ENCODE peak calls at places on chromosome 3, in six cellular contexts. B is WTC11, Q is HepG2, G is K562, Z is HCT116, P is GM12878. R is an unnamed sample.

GRCh38 chr3:12658593-12659058 is 5.3 kb downstream of the RAF1 start:
- DNase-seq in G (no peak), B (no peak), P (no peak), Z (no peak), Q (no peak), R (no peak)

GRCh38 chr3:180274536-180274935 is 237.8 kb upstream of the PEX5L start:
- DNase-seq in B (no peak), G (no peak), Q (no peak), Z (no peak), P (no peak), R (no peak)

GRCh38 chr3:160941885-160942494 is 163.2 kb downstream of the B3GALNT1 start:
- DNase-seq in Z (peak; percentile 58), B (peak; percentile 66), Q (peak; percentile 61), G (peak; percentile 28), P (peak; percentile 41), R (peak; percentile 83)

GRCh38 chr3:187994221-187995085 is 159.5 kb upstream of the LPP start:
- DNase-seq in G (no peak), Z (no peak), Q (no peak), P (no peak), B (no peak), R (no peak)

GRCh38 chr3:141109761-141110160 is 58.6 kb downstream of the SPSB4 start:
- DNase-seq in B (no peak), Q (no peak), P (no peak), Z (no peak), G (no peak), R (no peak)

GRCh38 chr3:43236008-43236407 is 50.3 kb upstream of the SNRK start:
- DNase-seq in Z (no peak), P (no peak), B (no peak), G (no peak), Q (no peak), R (no peak)

GRCh38 chr3:98596902-98597500 is 3.6 kb upstream of the CPOX start:
- DNase-seq in P (peak; percentile 39), G (peak; percentile 14), B (no peak), Z (peak; percentile 57), Q (peak; percentile 28), R (no peak)

GRCh38 chr3:127820871-127821853 is 1.2 kb downstream of the MGLL start:
- DNase-seq in Q (no peak), P (no peak), Z (no peak), B (no peak), G (peak; percentile 29), R (no peak)

GRCh38 chr3:67655364-67656121 is 1.1 kb upstream of the SUCLG2 start:
- DNase-seq in Z (no peak), G (no peak), Q (peak; percentile 20), B (no peak), P (peak; percentile 57), R (no peak)

GRCh38 chr3:149455366-149455765 is 19.1 kb upstream of the TM4SF4 start:
- DNase-seq in Q (no peak), Z (no peak), B (no peak), G (no peak), P (no peak), R (no peak)
- TF ChIP-seq ATF3 in Q (no peak), Z (no peak), B (no peak), G (no peak), P (no peak), R (no peak)

GRCh38 chr3:178263236-178263916 is 272.9 kb upstream of the KCNMB2 start:
- DNase-seq in Q (no peak), B (no peak), G (no peak), Z (no peak), P (no peak), R (no peak)

GRCh38 chr3:178257491-178257890 is 278.7 kb upstream of the KCNMB2 start:
- DNase-seq in B (no peak), P (no peak), G (no peak), Z (no peak), Q (no peak), R (no peak)

GRCh38 chr3:178258121-178258520 is 278.1 kb upstream of the KCNMB2 start:
- DNase-seq in Q (no peak), G (no peak), B (no peak), Z (no peak), P (no peak), R (no peak)

GRCh38 chr3:178260887-178261286 is 275.3 kb upstream of the KCNMB2 start:
- DNase-seq in G (peak; percentile 29), P (no peak), Z (no peak), B (no peak), Q (no peak), R (no peak)

GRCh38 chr3:178259703-178260102 is 276.5 kb upstream of the KCNMB2 start:
- DNase-seq in Q (no peak), B (no peak), P (no peak), G (no peak), Z (no peak), R (no peak)
- TF ChIP-seq ATF3 in Q (no peak), B (no peak), P (no peak), G (no peak), Z (no peak), R (no peak)

DNA sequence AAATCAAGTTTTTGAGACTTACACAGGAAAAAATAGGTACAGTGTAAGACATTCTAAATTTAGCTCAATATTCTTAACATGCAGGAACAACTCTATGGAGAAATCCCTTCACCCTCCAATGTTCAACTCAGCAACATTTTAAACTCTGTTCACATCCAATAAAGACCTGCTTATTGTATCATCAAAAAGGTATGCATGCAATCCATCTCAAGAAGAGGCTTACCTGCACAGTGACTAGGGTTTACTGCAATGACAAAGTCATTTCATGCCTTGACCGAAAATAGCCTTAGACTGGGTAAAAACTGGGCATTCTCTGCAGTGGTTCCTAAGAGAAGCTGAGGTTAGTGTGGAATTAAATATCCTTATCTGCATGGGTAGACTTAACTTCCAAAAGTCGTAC is 80.5 kb downstream of the MAGI1 start:
- DNase-seq in B (no peak), P (no peak), Q (no peak), G (no peak), Z (no peak), R (no peak)
- TF ChIP-seq ATF3 in B (no peak), P (no peak), Q (no peak), G (no peak), Z (peak; percentile 33), R (no peak)

GRCh38 chr3:117150628-117151027 is 441.0 kb downstream of the TUSC7 start:
- DNase-seq in P (no peak), Z (no peak), G (no peak), Q (no peak), B (no peak), R (no peak)
- TF ChIP-seq ATF3 in P (no peak), Z (no peak), G (no peak), Q (no peak), B (no peak), R (no peak)

GRCh38 chr3:52077376-52077775 is 21.0 kb upstream of the DUSP7 start:
- DNase-seq in G (no peak), B (no peak), P (no peak), Z (no peak), Q (no peak), R (no peak)

GRCh38 chr3:52077900-52078299 is 21.5 kb upstream of the DUSP7 start:
- DNase-seq in G (no peak), Q (no peak), P (no peak), Z (no peak), B (no peak), R (no peak)

GRCh38 chr3:52078781-52079560 is 22.6 kb upstream of the DUSP7 start:
- DNase-seq in G (no peak), Z (no peak), B (no peak), P (no peak), Q (no peak), R (no peak)

GRCh38 chr3:52080830-52081719 is 24.7 kb upstream of the DUSP7 start:
- DNase-seq in Z (no peak), G (peak; percentile 57), B (no peak), P (no peak), Q (peak; percentile 83), R (no peak)

DNA sequence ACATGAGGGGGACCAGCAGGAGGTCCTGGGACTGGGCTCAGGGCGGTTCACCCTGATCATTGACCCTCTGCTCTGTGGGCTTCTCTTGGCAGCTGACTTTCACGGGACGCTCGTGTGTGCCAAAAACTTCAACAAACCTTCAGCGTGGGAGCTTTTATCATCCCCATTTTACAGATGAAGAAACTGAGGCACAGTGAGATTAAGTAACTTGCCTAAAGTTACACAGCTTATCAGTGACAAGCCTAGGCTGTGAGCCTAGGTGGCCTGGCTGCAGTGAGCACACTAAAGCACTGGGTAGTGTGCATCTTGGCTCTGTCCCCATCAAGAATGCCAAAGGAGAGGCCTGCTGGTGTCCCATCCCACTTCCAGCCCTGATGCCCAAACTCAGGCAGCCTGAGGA is 23.6 kb upstream of the DUSP7 start:
- DNase-seq in G (no peak), B (no peak), Z (no peak), P (no peak), Q (no peak), R (no peak)
- TF ChIP-seq ATF3 in G (no peak), B (no peak), Z (no peak), P (no peak), Q (no peak), R (no peak)

DNA sequence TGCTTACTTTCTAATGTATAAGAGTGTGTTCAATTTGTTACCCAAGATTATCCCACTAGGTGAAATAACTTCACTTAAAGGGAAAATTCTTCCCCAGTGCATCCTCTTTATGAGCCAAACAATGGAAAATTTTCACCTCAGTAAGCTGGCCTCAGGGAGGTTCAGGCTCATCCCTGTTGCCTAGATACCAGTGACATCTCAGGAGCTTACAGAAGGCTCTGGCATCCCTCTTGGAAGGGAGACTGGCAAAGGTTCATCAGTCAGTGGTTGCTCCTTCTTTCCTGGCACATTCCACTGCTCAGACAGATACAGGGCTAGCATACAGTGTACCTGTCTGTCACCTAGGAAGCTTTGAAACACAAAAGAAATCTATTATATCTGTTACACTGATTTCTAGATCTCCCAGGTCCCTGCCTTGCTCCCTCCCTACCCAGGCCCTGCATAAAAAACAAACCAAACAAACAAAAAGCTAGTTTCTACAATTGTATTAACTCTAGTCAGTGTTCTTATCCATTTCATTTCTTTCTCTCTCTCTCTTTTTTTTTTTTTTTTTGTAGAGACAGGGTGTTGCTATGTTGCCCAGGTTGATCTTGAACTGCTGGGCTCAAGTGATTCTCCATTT is 1.7 kb downstream of the IP6K2 start:
- DNase-seq in G (no peak), Z (no peak), B (no peak), Q (no peak), P (no peak), R (no peak)
- TF ChIP-seq ATF3 in G (no peak), Z (no peak), B (no peak), Q (no peak), P (no peak), R (no peak)

DNA sequence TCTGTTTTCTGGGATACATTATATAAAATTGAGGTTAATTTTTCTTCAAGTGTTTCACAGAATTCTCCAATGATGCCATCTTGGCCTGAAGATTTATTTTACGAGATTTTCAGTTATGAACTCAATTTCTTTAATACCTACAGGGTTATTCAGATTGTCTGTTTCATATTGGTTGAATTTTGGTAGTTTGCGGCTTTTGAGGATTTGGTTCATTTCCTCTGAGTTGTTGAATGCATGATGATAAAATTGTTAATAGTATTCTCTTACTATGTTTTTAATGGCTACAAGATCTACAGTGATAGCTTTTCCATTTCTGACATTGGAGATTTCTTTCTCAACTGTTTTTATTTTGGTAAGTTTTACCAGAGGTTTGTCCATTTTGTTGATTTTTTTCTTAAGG is 63.9 kb upstream of the PTPRG start:
- DNase-seq in P (no peak), B (no peak), G (no peak), Z (no peak), Q (no peak), R (no peak)
- TF ChIP-seq ATF3 in P (no peak), B (no peak), G (no peak), Z (no peak), Q (no peak), R (no peak)

GRCh38 chr3:68893600-68894239 is 38.6 kb downstream of the TAFA4 start:
- DNase-seq in G (peak; percentile 11), Z (no peak), Q (peak; percentile 18), B (no peak), P (no peak), R (no peak)
- TF ChIP-seq ATF3 in G (no peak), Z (no peak), Q (no peak), B (no peak), P (no peak), R (no peak)

GRCh38 chr3:58647661-58648141 is 18.9 kb downstream of the FAM3D start:
- DNase-seq in G (no peak), B (no peak), Z (no peak), Q (no peak), P (no peak), R (no peak)
- TF ChIP-seq ATF3 in G (no peak), B (no peak), Z (no peak), Q (no peak), P (no peak), R (no peak)